ENCODE peak calls at places on chromosomes 11 and 22, in four cellular contexts. R is effector memory CD4-positive, alpha-beta T cell; J is transverse colon; U is lower lobe of right lung. I is an unnamed sample.

GRCh38 chr22:49476176-49476575 is 351.5 kb downstream of the BRD1 start:
- DNase-seq in R (no peak), J (no peak), U (no peak), I (no peak)

GRCh38 chr11:127182586-127183203 is 182.1 kb upstream of the KIRREL3 start:
- DNase-seq in R (no peak), J (no peak), U (no peak), I (no peak)

GRCh38 chr11:17343907-17344306 is 7.7 kb upstream of the NCR3LG1 start:
- DNase-seq in R (no peak), J (no peak), U (no peak), I (no peak)

GRCh38 chr11:36349345-36350136 is 53.5 kb downstream of the PRR5L start:
- DNase-seq in R (no peak), J (no peak), U (no peak), I (no peak)

GRCh38 chr11:76243648-76244285 is 37.5 kb upstream of the WNT11 start:
- DNase-seq in R (no peak), J (no peak), U (peak; percentile 30), I (no peak)

GRCh38 chr11:31509017-31509411 is 408 bp downstream of the IMMP1L start:
- DNase-seq in R (no peak), J (no peak), U (no peak), I (no peak)

GRCh38 chr11:95888852-95889251 is 35.1 kb downstream of the MTMR2 start:
- DNase-seq in R (no peak), J (no peak), U (no peak), I (no peak)

GRCh38 chr22:19884954-19885751 is 30.5 kb upstream of the GNB1L start:
- DNase-seq in R (no peak), J (no peak), U (no peak), I (no peak)

GRCh38 chr22:43101306-43101705 is 9.2 kb upstream of the BIK start:
- DNase-seq in R (no peak), J (no peak), U (no peak), I (no peak)

GRCh38 chr11:69572861-69573260 is 68.1 kb upstream of the CCND1 start:
- DNase-seq in R (no peak), J (no peak), U (no peak), I (no peak)

GRCh38 chr11:35275808-35276170 is 136.8 kb downstream of the CD44 start:
- DNase-seq in R (no peak), J (no peak), U (no peak), I (no peak)

GRCh38 chr11:5891216-5891800 is 1.7 kb upstream of the OR52E5 start:
- DNase-seq in R (no peak), J (no peak), U (no peak), I (no peak)

GRCh38 chr11:45096636-45097035 is 49.8 kb upstream of the PRDM11 start:
- DNase-seq in R (no peak), J (no peak), U (no peak), I (no peak)

GRCh38 chr11:2518983-2519340 is 74.2 kb downstream of the KCNQ1 start:
- DNase-seq in R (no peak), J (peak; percentile 1), U (peak; percentile 38), I (no peak)

GRCh38 chr11:95494167-95494566 is 263.2 kb upstream of the SESN3 start:
- DNase-seq in R (no peak), J (no peak), U (no peak), I (no peak)

GRCh38 chr11:1936781-1937615 is 10.1 kb upstream of the MRPL23 start:
- DNase-seq in R (no peak), J (no peak), U (peak; percentile 40), I (peak; percentile 7)

GRCh38 chr22:50606561-50607365 is 6.2 kb downstream of the MAPK8IP2 start:
- DNase-seq in R (no peak), J (no peak), U (no peak), I (no peak)

GRCh38 chr11:16191852-16192240 is 164.5 kb downstream of the SOX6 start:
- DNase-seq in R (no peak), J (no peak), U (no peak), I (no peak)

GRCh38 chr11:43691332-43691731 is 10.8 kb downstream of the HSD17B12 start:
- DNase-seq in R (no peak), J (no peak), U (no peak), I (no peak)
- H3K4me1 ChIP-seq in R (no peaks in the 10 kb centered on the region), J (peaks cover 3% of the 10 kb centered on the region), U (peaks cover 35% of the 10 kb centered on the region), I (no peaks in the 10 kb centered on the region)

GRCh38 chr11:57818812-57819211 is 57.2 kb downstream of the CTNND1 start:
- DNase-seq in R (no peak), J (no peak), U (no peak), I (no peak)
- H3K27ac ChIP-seq in R (no peak overlapping the region), J (no peak overlapping the region), U (no peak overlapping the region), I (no peak overlapping the region)

GRCh38 chr22:37611202-37611601 is 2.6 kb downstream of the GGA1 start:
- DNase-seq in R (no peak), J (no peak), U (no peak), I (no peak)

GRCh38 chr22:37610480-37611148 is 2.0 kb downstream of the GGA1 start:
- DNase-seq in R (no peak), J (peak; percentile 84), U (peak; percentile 74), I (no peak)

GRCh38 chr22:37607912-37608476 is 640 bp upstream of the GGA1 start:
- DNase-seq in R (peak; percentile 11), J (peak; percentile 30), U (no peak), I (no peak)

GRCh38 chr22:37608477-37609239 is at the start of gene GGA1:
- DNase-seq in R (peak; percentile 96), J (peak; percentile 97), U (peak; percentile 98), I (peak; percentile 92)

DNA sequence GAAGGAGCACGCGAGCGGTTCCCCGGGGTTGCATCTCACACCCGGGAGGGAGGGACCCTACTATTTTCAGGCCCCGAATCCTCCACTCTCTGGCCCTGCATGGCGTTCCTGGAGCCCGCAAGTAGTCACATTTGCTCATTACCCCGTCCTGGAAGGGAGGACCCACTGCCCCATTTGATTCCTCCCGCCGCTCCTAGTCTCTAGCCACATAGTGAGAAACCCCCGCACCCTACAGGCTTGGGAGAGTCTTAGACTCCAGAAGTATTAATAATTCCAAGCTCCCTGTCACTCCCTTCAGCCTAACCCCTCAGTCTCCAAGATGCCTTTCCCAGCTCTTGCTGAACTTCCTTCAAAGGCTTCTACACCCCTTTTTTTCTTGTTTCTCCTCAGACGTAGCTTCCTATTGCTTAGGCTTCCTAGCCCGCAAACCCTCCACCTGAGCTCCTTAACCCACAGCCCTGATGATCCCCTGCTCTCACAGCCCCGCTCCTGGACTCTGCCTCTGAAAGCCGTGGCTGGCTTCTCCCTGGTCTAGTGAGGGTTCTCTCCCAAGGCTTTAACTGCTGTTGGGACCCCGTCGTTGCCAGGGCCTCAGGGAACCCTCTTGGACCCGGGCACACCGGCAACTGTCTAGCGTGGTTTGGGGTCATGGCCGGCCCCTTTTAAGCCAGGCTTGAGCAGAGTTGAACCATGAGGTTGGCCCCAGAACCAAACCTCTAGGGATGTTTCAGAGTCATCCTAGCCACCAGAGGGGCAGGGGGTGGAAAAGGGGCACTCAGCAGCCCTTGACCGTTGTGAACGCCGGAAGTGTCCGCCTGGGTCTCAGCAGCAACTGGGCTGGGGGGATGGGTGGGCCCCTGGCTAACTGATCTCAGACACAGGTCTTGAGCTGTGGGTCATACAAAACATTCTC is 862 bp downstream of the GGA1 start:
- DNase-seq in R (no peak), J (no peak), U (no peak), I (no peak)
- H3K4me1 ChIP-seq in R (peaks cover 40% of the 10 kb centered on the region), J (peaks cover 56% of the 10 kb centered on the region), U (peaks cover 54% of the 10 kb centered on the region), I (peaks cover 41% of the 10 kb centered on the region)

GRCh38 chr22:40243891-40244290 is 66.2 kb downstream of the TNRC6B start:
- DNase-seq in R (no peak), J (no peak), U (no peak), I (peak; percentile 32)
- H3K27ac ChIP-seq in R (peak overlapping the region; percentile 50), J (no peak overlapping the region), U (no peak overlapping the region), I (no peak overlapping the region)

GRCh38 chr22:46551321-46551720 is 13.9 kb upstream of the CELSR1 start:
- DNase-seq in R (no peak), J (no peak), U (peak; percentile 13), I (no peak)

GRCh38 chr22:46549971-46550641 is 12.7 kb upstream of the CELSR1 start:
- DNase-seq in R (no peak), J (no peak), U (peak; percentile 41), I (no peak)

GRCh38 chr22:46547179-46547882 is 9.9 kb upstream of the CELSR1 start:
- DNase-seq in R (no peak), J (no peak), U (peak; percentile 63), I (no peak)

GRCh38 chr22:46547883-46548244 is 10.4 kb upstream of the CELSR1 start:
- DNase-seq in R (no peak), J (peak; percentile 51), U (peak; percentile 75), I (no peak)

DNA sequence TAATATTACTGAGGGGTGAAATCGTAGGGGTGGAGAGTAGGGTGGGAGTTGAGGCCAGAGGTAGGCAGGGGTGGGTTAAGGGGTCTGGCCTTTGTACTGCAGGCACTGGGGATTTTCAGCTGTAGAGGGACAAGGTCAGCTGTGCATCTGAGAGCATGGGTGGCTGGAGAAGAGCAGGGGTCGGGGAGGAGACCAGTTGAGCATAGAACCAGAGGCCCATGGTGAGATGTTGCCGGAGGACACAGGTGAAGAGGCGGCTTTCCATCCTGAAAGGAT is 12.1 kb upstream of the CELSR1 start:
- DNase-seq in R (no peak), J (no peak), U (peak; percentile 6), I (no peak)
- H3K4me1 ChIP-seq in R (no peaks in the 10 kb centered on the region), J (peaks cover 20% of the 10 kb centered on the region), U (peaks cover 43% of the 10 kb centered on the region), I (no peaks in the 10 kb centered on the region)

GRCh38 chr22:23178512-23179254 is 1.6 kb upstream of the BCR start:
- DNase-seq in R (peak; percentile 32), J (peak; percentile 72), U (peak; percentile 75), I (peak; percentile 54)
- H3K27ac ChIP-seq in R (no peak overlapping the region), J (peak overlapping the region; percentile 79), U (no peak overlapping the region), I (no peak overlapping the region)

GRCh38 chr22:41844036-41844435 is 11.1 kb downstream of the SREBF2 start:
- DNase-seq in R (no peak), J (no peak), U (no peak), I (no peak)
- H3K4me1 ChIP-seq in R (peaks cover 4% of the 10 kb centered on the region), J (peaks cover 95% of the 10 kb centered on the region), U (peaks cover 66% of the 10 kb centered on the region), I (peaks cover 17% of the 10 kb centered on the region)

GRCh38 chr11:131468565-131468964 is 98.2 kb downstream of the NTM start:
- DNase-seq in R (no peak), J (no peak), U (no peak), I (no peak)

GRCh38 chr11:131474947-131475346 is 104.5 kb downstream of the NTM start:
- DNase-seq in R (no peak), J (no peak), U (no peak), I (no peak)

GRCh38 chr11:131470526-131470925 is 100.1 kb downstream of the NTM start:
- DNase-seq in R (no peak), J (no peak), U (no peak), I (no peak)

GRCh38 chr11:131473510-131473909 is 103.1 kb downstream of the NTM start:
- DNase-seq in R (no peak), J (no peak), U (no peak), I (no peak)

DNA sequence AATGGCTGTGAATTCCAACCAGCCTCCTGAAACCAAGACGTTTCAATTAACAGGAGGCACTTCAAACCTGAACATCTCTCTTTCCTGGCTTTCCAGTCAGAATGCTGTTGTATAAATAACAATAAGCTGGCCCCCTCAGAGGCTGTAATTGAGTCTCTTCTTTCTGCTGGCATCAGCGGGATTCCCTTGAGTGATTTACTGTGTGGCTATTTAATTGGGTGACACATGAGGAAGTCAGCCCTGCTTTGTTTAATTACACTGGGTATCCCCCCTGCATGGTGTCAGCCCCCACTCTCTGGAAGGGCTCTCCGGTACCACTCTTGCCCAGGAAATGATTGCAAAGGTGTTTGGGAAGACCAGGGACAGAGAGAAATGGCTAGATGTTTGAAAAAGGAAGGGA is 101.6 kb downstream of the NTM start:
- DNase-seq in R (no peak), J (no peak), U (no peak), I (no peak)
- H3K27ac ChIP-seq in R (no peak overlapping the region), J (no peak overlapping the region), U (no peak overlapping the region), I (no peak overlapping the region)

I was measured in naive thymus-derived CD4-positive, alpha-beta T cell.